ENCODE peak calls at places on chromosomes 4 and X, in seven cellular contexts. One of them, this sample, is unnamed.

GRCh38 chrX:22150371-22150770 is 118.2 kb downstream of the PHEX start:
- DNase-seq in MV-4-11: no peak
- DNase-seq in psoas muscle: no peak
- DNase-seq in Calu3: no peak
- DNase-seq in T-helper 2 cell: no peak
- DNase-seq in NCI-H1417: no peak
- DNase-seq in kidney epithelial cell: no peak
- DNase-seq in this sample: no peak

GRCh38 chrX:115584715-115585114 is 23.7 kb downstream of the PLS3 start:
- DNase-seq in MV-4-11: peak
- DNase-seq in psoas muscle: no peak
- DNase-seq in Calu3: no peak
- DNase-seq in T-helper 2 cell: no peak
- DNase-seq in NCI-H1417: no peak
- DNase-seq in kidney epithelial cell: no peak
- DNase-seq in this sample: no peak

GRCh38 chrX:21412029-21412428 is 37.8 kb downstream of the CNKSR2 start:
- DNase-seq in MV-4-11: no peak
- DNase-seq in psoas muscle: no peak
- DNase-seq in Calu3: no peak
- DNase-seq in T-helper 2 cell: no peak
- DNase-seq in NCI-H1417: no peak
- DNase-seq in kidney epithelial cell: no peak
- DNase-seq in this sample: no peak

GRCh38 chr4:54499308-54500074 is 158.3 kb upstream of the KIT start:
- DNase-seq in MV-4-11: no peak
- DNase-seq in psoas muscle: no peak
- DNase-seq in Calu3: no peak
- DNase-seq in T-helper 2 cell: no peak
- DNase-seq in NCI-H1417: peak
- DNase-seq in kidney epithelial cell: no peak
- DNase-seq in this sample: no peak

GRCh38 chrX:133985164-133986007 is at the start of gene GPC3:
- DNase-seq in MV-4-11: peak
- DNase-seq in psoas muscle: peak
- DNase-seq in Calu3: peak
- DNase-seq in T-helper 2 cell: no peak
- DNase-seq in NCI-H1417: peak
- DNase-seq in kidney epithelial cell: no peak
- DNase-seq in this sample: no peak

GRCh38 chr4:17698116-17698515 is 83.3 kb downstream of the FAM184B start:
- DNase-seq in MV-4-11: no peak
- DNase-seq in psoas muscle: no peak
- DNase-seq in Calu3: no peak
- DNase-seq in T-helper 2 cell: no peak
- DNase-seq in NCI-H1417: no peak
- DNase-seq in kidney epithelial cell: no peak
- DNase-seq in this sample: no peak

GRCh38 chr4:141569141-141569540 is 67.2 kb upstream of the IL15 start:
- DNase-seq in MV-4-11: no peak
- DNase-seq in psoas muscle: no peak
- DNase-seq in Calu3: no peak
- DNase-seq in T-helper 2 cell: no peak
- DNase-seq in NCI-H1417: no peak
- DNase-seq in kidney epithelial cell: no peak
- DNase-seq in this sample: no peak

GRCh38 chr4:142473218-142473959 is 372.7 kb downstream of the INPP4B start:
- DNase-seq in MV-4-11: no peak
- DNase-seq in psoas muscle: peak
- DNase-seq in Calu3: peak
- DNase-seq in T-helper 2 cell: no peak
- DNase-seq in NCI-H1417: peak
- DNase-seq in kidney epithelial cell: peak
- DNase-seq in this sample: no peak

GRCh38 chr4:113761682-113762060 is at the start of gene CAMK2D:
- DNase-seq in MV-4-11: peak
- DNase-seq in psoas muscle: peak
- DNase-seq in Calu3: peak
- DNase-seq in T-helper 2 cell: peak
- DNase-seq in NCI-H1417: peak
- DNase-seq in kidney epithelial cell: peak
- DNase-seq in this sample: no peak

GRCh38 chrX:31233941-31234496 is 162.2 kb upstream of the FTHL17 start:
- DNase-seq in MV-4-11: no peak
- DNase-seq in psoas muscle: no peak
- DNase-seq in Calu3: no peak
- DNase-seq in T-helper 2 cell: no peak
- DNase-seq in NCI-H1417: no peak
- DNase-seq in kidney epithelial cell: no peak
- DNase-seq in this sample: no peak

GRCh38 chrX:425056-425455 is 38.3 kb upstream of the PPP2R3B start:
- DNase-seq in MV-4-11: no peak
- DNase-seq in psoas muscle: no peak
- DNase-seq in Calu3: no peak
- DNase-seq in T-helper 2 cell: no peak
- DNase-seq in NCI-H1417: no peak
- DNase-seq in kidney epithelial cell: no peak
- DNase-seq in this sample: no peak

GRCh38 chr4:3628868-3629175 is 96.6 kb upstream of the LRPAP1 start:
- DNase-seq in MV-4-11: no peak
- DNase-seq in psoas muscle: no peak
- DNase-seq in Calu3: no peak
- DNase-seq in T-helper 2 cell: no peak
- DNase-seq in NCI-H1417: no peak
- DNase-seq in kidney epithelial cell: no peak
- DNase-seq in this sample: no peak

GRCh38 chr4:142377345-142378091 is 468.6 kb downstream of the INPP4B start:
- DNase-seq in MV-4-11: no peak
- DNase-seq in psoas muscle: no peak
- DNase-seq in Calu3: no peak
- DNase-seq in T-helper 2 cell: no peak
- DNase-seq in NCI-H1417: no peak
- DNase-seq in kidney epithelial cell: no peak
- DNase-seq in this sample: no peak

GRCh38 chr4:138868562-138868961 is 147.0 kb upstream of the NOCT start:
- DNase-seq in MV-4-11: no peak
- DNase-seq in psoas muscle: no peak
- DNase-seq in Calu3: no peak
- DNase-seq in T-helper 2 cell: no peak
- DNase-seq in NCI-H1417: peak
- DNase-seq in kidney epithelial cell: no peak
- DNase-seq in this sample: no peak